ENCODE peak calls at places on chromosomes 12 and 14, in four cellular contexts. Y, V, A and T are unnamed samples. For H3K4me1, the result is how much of the 10 kb centered on the place peaks cover.

GRCh38 chr12:10928746-10929286 is at the start of gene PRH2:
- DNase-seq in A (no peak), V (no peak), Y (no peak), T (no peak)

GRCh38 chr14:50303744-50304471 is 8.1 kb downstream of the L2HGDH start:
- DNase-seq in V (no peak), Y (no peak), A (no peak), T (no peak)

GRCh38 chr12:102957339-102958050 is at the start of gene ASCL1:
- DNase-seq in A (peak), Y (peak), V (no peak), T (peak)

GRCh38 chr14:58772814-58773620 is 135.3 kb downstream of the DACT1 start:
- DNase-seq in A (no peak), V (peak), Y (peak), T (peak)

GRCh38 chr12:104181313-104181712 is 34.3 kb upstream of the TXNRD1 start:
- DNase-seq in Y (no peak), V (no peak), A (no peak), T (no peak)

GRCh38 chr12:116164976-116165425 is 112.5 kb downstream of the MED13L start:
- DNase-seq in V (peak), Y (no peak), A (no peak), T (no peak)

GRCh38 chr14:63212776-63213500 is 8.7 kb downstream of the RHOJ start:
- DNase-seq in A (no peak), V (no peak), Y (no peak), T (no peak)

GRCh38 chr12:51926718-51927117 is 19.4 kb downstream of the ACVRL1 start:
- DNase-seq in A (no peak), V (peak), Y (peak), T (no peak)

GRCh38 chr14:35050652-35051051 is 4.6 kb downstream of the FAM177A1 start:
- DNase-seq in A (no peak), V (no peak), Y (peak), T (no peak)

GRCh38 chr12:106226884-106227640 is 20.8 kb downstream of the CKAP4 start:
- DNase-seq in Y (peak), A (peak), V (peak), T (peak)

GRCh38 chr12:54967461-54967860 is 17.1 kb downstream of the TESPA1 start:
- DNase-seq in A (no peak), Y (no peak), V (no peak), T (no peak)

GRCh38 chr14:54220122-54220691 is 176.6 kb upstream of the CDKN3 start:
- DNase-seq in A (peak), V (no peak), Y (peak), T (peak)

GRCh38 chr14:28609228-28609828 is 157.3 kb upstream of the FOXG1 start:
- DNase-seq in V (peak), A (peak), Y (peak), T (peak)

GRCh38 chr12:120229583-120230325 is 28.8 kb upstream of the RPLP0 start:
- DNase-seq in A (peak), V (no peak), Y (peak), T (peak)

GRCh38 chr12:27652174-27652763 is 44.0 kb upstream of the REP15 start:
- DNase-seq in V (peak), Y (peak), A (peak), T (peak)

GRCh38 chr14:99718811-99719192 is 34.7 kb downstream of the CYP46A1 start:
- DNase-seq in V (no peak), Y (no peak), A (no peak), T (no peak)

GRCh38 chr12:96323906-96324305 is 76.3 kb downstream of the CDK17 start:
- DNase-seq in V (no peak), A (no peak), Y (no peak), T (no peak)

GRCh38 chr12:88625316-88625715 is 45.0 kb upstream of the KITLG start:
- DNase-seq in Y (no peak), V (no peak), A (no peak), T (no peak)

GRCh38 chr14:66003082-66003740 is 483.0 kb upstream of the CCDC196 start:
- DNase-seq in V (no peak), Y (no peak), A (no peak), T (peak)

GRCh38 chr12:256225-256624 is 6.4 kb downstream of the SLC6A13 start:
- DNase-seq in Y (no peak), V (no peak), A (no peak), T (no peak)

GRCh38 chr12:8687846-8688601 is 9.8 kb upstream of the RIMKLB start:
- DNase-seq in A (peak), V (peak), Y (peak), T (peak)

GRCh38 chr12:59695379-59695778 is 99.5 kb downstream of the SLC16A7 start:
- DNase-seq in A (no peak), Y (no peak), V (no peak), T (no peak)

GRCh38 chr12:101604132-101604531 is 9.4 kb downstream of the MYBPC1 start:
- DNase-seq in Y (peak), A (no peak), V (no peak), T (no peak)

GRCh38 chr12:130701402-130701744 is 14.7 kb downstream of the RIMBP2 start:
- DNase-seq in Y (no peak), V (no peak), A (no peak), T (no peak)

DNA sequence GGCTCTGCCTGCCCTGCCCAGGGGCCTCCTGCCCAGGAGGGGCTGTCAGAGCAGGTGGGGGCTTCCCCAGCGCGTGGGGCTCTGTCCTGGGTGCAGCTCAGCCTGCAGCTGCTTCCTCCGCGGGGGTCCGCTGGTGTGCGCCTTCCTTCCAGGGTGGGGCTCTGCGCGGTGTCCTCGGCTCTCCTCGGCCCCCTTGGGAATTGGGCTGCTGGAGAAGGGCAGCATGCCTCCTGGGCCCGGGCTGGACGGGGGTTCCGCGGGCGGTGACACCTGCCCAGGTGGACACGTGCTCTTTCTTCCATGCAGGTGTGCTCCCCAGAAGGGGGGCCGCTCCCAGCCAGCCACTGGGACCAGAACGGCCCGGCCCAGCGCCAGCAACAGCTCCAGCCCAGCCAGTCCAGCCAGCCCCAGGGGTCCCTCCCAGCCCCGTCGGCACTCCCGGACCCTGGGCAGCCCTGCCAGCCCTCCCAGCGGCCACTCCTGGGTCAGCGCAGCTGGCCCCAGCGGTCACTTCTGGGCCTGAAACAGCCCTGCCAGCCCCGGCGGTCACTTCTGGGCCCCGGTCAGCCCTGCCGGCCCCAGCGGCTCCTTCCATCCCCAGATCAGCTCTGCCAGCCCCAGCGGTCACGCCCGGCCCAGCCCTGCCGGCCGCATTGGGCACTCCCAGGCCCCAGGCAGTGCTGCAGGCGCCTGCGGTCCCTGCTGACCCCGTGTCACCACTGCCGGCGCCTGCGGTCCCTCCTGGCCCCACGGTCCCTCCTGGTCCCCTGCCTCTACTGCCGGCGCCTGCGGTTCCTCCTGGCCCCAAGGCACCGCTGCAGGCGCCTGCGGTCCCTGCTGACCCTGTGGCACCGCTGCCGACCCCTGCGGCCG is 19.1 kb downstream of the FBRSL1 start:
- DNase-seq in A (no peak), Y (no peak), V (no peak), T (no peak)
- H3K4me1 ChIP-seq in A (under half), Y (under half), V (under half), T (under half)

DNA sequence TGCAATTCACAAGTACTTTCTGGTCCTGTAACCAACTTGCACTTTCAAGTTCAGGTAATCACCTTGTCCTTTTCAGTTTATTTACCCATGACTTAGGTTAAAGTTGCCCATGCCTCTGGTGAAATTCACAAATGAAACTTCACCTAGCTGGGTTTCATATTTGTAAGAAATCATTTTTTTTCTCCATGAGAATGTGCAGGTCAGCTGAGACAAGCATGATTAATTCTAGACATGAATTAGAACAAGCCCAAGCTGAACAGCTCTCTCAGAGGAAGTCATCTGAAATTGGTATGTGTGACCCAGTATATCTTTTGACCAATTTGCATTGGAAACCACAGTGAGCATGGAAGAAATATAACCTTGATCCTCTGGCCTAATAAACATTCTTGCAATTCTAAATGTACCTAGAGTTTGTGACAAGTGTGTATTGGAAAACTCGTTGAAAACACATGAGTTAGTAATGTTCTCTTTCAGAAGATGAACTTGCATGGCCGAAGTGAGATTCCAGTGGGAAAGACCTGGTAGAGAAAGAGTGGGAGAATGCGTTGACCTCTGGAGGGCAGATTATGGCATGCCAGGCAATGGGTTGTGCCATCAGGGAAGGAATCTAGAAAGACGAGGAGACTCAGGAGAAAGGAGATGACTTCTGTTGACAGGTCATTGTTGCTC is 486.5 kb downstream of the ZFP36L1 start:
- DNase-seq in V (no peak), A (no peak), Y (no peak), T (no peak)
- H3K4me2 ChIP-seq in V (no peak), A (no peak), Y (no peak), T (no peak)

DNA sequence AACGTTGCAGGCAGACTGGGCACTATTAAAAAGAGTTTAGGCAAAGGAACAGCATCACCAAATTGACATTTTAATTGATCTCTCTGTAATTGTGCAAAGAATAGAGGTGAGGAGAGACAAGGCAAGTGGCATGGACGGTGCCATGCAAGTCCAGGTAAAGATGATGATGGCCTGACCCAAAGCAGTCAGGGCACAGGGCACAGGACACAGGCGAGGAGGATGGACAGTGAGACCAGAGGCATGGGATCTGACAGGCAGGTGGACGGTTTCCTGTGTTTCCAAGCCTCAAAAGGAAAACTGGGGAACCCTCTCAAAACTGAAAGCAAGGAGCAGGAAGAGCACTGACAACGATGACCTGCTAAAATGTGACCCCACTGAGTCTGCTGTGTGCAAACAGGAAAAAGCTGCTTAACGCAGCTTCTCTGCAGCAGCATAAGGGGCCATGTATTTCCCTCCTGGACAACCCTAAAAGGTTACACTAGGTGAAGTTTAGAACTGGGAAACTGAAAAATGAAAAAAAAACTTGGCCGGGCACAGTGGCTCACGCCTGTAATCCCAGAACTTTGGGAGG is 50.9 kb downstream of the CLIP1 start:
- DNase-seq in A (no peak), V (no peak), Y (no peak), T (no peak)
- H3K9ac ChIP-seq in A (no peak), V (no peak), Y (no peak), T (no peak)

DNA sequence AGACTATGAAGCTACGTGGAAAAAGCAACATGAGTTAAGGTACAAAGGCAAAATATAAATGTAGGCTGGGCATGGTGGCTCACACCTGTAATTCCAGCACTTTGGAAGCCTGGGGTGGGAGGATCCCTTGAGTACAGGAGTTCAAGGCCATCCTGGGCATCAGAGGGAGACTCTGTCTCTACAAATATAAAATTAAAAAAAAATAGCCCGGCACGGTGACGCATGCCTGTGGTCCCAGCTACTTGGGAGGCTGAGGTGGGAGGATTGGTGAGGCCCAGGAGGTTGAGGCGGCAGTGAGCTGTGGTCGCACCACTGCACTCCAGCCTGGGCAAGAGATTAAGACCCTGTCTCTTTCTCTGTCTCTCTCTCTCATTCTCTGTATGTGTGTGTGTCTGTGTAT is 4.0 kb upstream of the VPS37B start:
- DNase-seq in V (no peak), Y (no peak), A (no peak), T (no peak)
- H3K4me1 ChIP-seq in V (under half), Y (under half), A (under half), T (under half)

GRCh38 chr12:3315201-3315661 is 175.8 kb upstream of the PRMT8 start:
- DNase-seq in V (no peak), Y (no peak), A (peak), T (no peak)
- H3K4me2 ChIP-seq in V (peak), Y (no peak), A (no peak), T (no peak)

DNA sequence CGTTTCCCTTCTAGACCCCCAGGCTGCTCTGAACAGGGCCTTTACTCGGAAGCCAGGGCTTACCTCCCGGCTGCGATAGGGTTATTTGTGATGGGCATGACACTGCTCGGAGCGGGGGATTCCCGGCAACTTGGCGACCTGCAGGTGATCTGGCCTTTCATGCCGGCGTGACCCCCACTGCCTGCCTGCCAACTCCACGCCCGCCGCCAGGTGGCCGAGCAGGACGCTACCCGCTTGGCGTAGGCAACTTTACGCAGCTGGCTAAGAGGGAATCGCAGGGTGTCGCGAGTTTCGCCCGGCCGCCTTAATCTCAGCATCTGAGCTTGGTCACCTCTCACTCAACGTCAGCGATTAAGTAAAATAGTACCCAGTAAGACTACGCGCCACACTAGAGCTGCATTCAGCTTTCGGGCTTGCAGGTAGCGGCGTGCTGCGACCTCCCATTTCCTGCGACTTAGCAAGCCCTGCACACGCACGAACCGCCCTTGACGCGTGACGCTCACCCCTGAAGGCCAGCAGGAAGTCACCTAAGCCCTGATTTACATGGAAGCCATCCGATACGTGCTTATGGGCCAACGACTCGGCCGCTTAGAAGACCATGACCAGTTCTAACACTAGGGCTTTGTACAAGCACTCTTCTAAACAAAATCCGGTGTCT is 33.3 kb downstream of the WBP11 start:
- DNase-seq in A (peak), V (peak), Y (peak), T (peak)
- H3K9ac ChIP-seq in A (peak), V (peak), Y (peak), T (peak)

DNA sequence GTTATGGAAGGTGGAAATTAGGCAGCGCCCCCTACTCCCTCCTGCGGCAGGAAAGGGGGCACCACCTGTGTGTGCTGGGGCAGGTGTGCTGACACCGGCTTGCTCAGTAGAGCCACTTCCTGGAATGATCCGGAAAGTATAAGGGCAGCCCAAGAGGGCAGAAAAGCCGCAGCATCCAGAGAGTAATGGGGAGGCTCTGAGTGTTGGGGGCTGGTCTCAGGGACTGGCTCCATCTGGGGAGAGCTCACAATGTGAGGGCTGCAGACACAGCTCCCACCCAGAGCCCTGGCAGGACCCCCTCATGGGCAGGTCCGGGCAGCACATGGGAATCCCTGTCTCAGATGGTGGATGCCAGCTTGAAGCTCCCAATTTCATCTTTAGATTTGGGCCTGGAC is 187.6 kb upstream of the C14orf180 start:
- DNase-seq in V (no peak), Y (no peak), A (no peak), T (no peak)
- H3K4me1 ChIP-seq in V (under half), Y (under half), A (under half), T (under half)

GRCh38 chr14:52845079-52845478 is 53.7 kb upstream of the GNPNAT1 start:
- DNase-seq in Y (no peak), A (no peak), V (no peak), T (no peak)
- H3K4me2 ChIP-seq in Y (no peak), A (no peak), V (no peak), T (no peak)

GRCh38 chr12:128471491-128471890 is 204.5 kb downstream of the TMEM132C start:
- DNase-seq in V (no peak), Y (no peak), A (no peak), T (no peak)

DNA sequence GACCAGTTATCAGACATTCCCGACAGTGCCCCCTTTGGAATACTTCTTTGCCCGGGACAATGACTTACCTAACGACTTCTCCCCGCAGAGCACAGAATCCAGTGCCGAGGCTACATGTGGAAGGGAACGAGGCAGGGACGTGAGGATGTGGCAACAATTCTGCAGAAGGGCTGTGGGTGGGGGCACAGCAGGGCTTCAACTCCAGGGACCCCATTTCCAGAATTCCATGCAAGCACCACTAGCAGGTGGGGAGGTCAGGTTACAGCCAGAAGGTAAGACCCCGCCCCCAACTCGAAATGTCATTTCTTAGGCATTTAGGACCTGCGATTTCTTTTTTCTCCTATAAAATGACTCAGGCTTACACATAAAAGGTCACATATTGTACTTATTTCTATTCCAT is 207.9 kb downstream of the TMEM132C start:
- DNase-seq in V (no peak), Y (peak), A (no peak), T (no peak)
- H3K9ac ChIP-seq in V (no peak), Y (no peak), A (no peak), T (no peak)